ENCODE peak calls at places on chromosomes 1 and 21, in nine cellular contexts. S is MM.1S, E is lower lobe of right lung, P is lung, R is pancreas, A is endothelial cell of umbilical vein, W is HCT116, F is psoas muscle, J is kidney. V is an unnamed sample.

GRCh38 chr1:35029756-35030155 is 2.0 kb downstream of the ZMYM6 start:
- DNase-seq in S (no peak), E (no peak), P (no peak), R (no peak), A (no peak), W (no peak), F (no peak), J (no peak), V (no peak)

GRCh38 chr1:30409476-30410152 is 313.8 kb downstream of the MATN1 start:
- DNase-seq in S (no peak), E (no peak), P (peak), R (no peak), A (no peak), W (no peak), F (no peak), J (no peak), V (no peak)

GRCh38 chr1:203200059-203200553 is 13.6 kb upstream of the CHI3L1 start:
- DNase-seq in S (no peak), E (no peak), P (peak), R (no peak), A (no peak), W (no peak), F (peak), J (no peak), V (no peak)

GRCh38 chr21:26469789-26470188 is 103.3 kb downstream of the CYYR1 start:
- DNase-seq in S (no peak), E (no peak), P (peak), R (no peak), A (no peak), W (no peak), F (no peak), J (no peak), V (no peak)

GRCh38 chr1:47585141-47585902 is 147.5 kb downstream of the FOXD2 start:
- DNase-seq in S (no peak), E (no peak), P (no peak), R (no peak), A (no peak), W (no peak), F (no peak), J (no peak), V (no peak)

GRCh38 chr1:228837817-228838716 is 102.8 kb downstream of the RHOU start:
- DNase-seq in S (no peak), E (peak), P (peak), R (peak), A (peak), W (peak), F (peak), J (peak), V (no peak)

GRCh38 chr1:33255347-33256311 is 663 bp upstream of the ZNF362 start:
- DNase-seq in S (peak), E (peak), P (peak), R (peak), A (peak), W (peak), F (peak), J (peak), V (peak)

GRCh38 chr21:44869860-44870747 is 3.4 kb downstream of the PTTG1IP start:
- DNase-seq in S (no peak), E (no peak), P (peak), R (no peak), A (peak), W (peak), F (peak), J (peak), V (peak)

GRCh38 chr1:214537219-214537618 is 14.2 kb downstream of the PTPN14 start:
- DNase-seq in S (no peak), E (no peak), P (no peak), R (no peak), A (no peak), W (no peak), F (no peak), J (no peak), V (no peak)

GRCh38 chr1:87956766-87957165 is 628.1 kb downstream of the LMO4 start:
- DNase-seq in S (no peak), E (no peak), P (no peak), R (no peak), A (no peak), W (no peak), F (no peak), J (no peak), V (no peak)

GRCh38 chr1:108801101-108801500 is 54.6 kb downstream of the STXBP3 start:
- DNase-seq in S (no peak), E (no peak), P (no peak), R (no peak), A (peak), W (no peak), F (no peak), J (no peak), V (no peak)

GRCh38 chr1:44251989-44252625 is 38.8 kb downstream of the DMAP1 start:
- DNase-seq in S (no peak), E (no peak), P (no peak), R (no peak), A (no peak), W (no peak), F (no peak), J (no peak), V (no peak)

GRCh38 chr1:154749078-154749760 is 120.9 kb downstream of the KCNN3 start:
- DNase-seq in S (peak), E (no peak), P (no peak), R (no peak), A (peak), W (peak), F (no peak), J (no peak), V (no peak)

GRCh38 chr1:34977858-34978257 is 7.3 kb downstream of the TMEM35B start:
- DNase-seq in S (no peak), E (no peak), P (no peak), R (no peak), A (no peak), W (no peak), F (no peak), J (no peak), V (no peak)

GRCh38 chr1:41278076-41278475 is 36.0 kb upstream of the SCMH1 start:
- DNase-seq in S (no peak), E (no peak), P (no peak), R (no peak), A (no peak), W (no peak), F (no peak), J (no peak), V (no peak)

GRCh38 chr1:93317207-93317606 is 28.5 kb upstream of the DR1 start:
- DNase-seq in S (no peak), E (peak), P (no peak), R (no peak), A (no peak), W (no peak), F (peak), J (no peak), V (no peak)

GRCh38 chr1:155006601-155007101 is 4.0 kb downstream of the ZBTB7B start:
- DNase-seq in S (no peak), E (no peak), P (no peak), R (no peak), A (no peak), W (no peak), F (no peak), J (no peak), V (no peak)

GRCh38 chr1:94927405-94928175 is 680 bp upstream of the CNN3 start:
- DNase-seq in S (no peak), E (peak), P (peak), R (no peak), A (no peak), W (no peak), F (no peak), J (no peak), V (no peak)

GRCh38 chr21:20315044-20315443 is 683.2 kb upstream of the NCAM2 start:
- DNase-seq in S (no peak), E (no peak), P (no peak), R (no peak), A (no peak), W (no peak), F (no peak), J (no peak), V (no peak)

GRCh38 chr21:16420086-16420724 is 690.4 kb downstream of the USP25 start:
- DNase-seq in S (no peak), E (no peak), P (peak), R (no peak), A (peak), W (no peak), F (peak), J (no peak), V (no peak)

GRCh38 chr1:101003012-101003650 is 22.5 kb downstream of the DPH5 start:
- DNase-seq in S (no peak), E (no peak), P (no peak), R (no peak), A (peak), W (no peak), F (no peak), J (no peak), V (no peak)

GRCh38 chr1:46183119-46183842 is 7.0 kb upstream of the P3R3URF start:
- DNase-seq in S (no peak), E (peak), P (peak), R (peak), A (peak), W (peak), F (peak), J (peak), V (peak)

GRCh38 chr1:65421341-65422174 is 1.1 kb downstream of the LEPR start:
- DNase-seq in S (no peak), E (no peak), P (no peak), R (no peak), A (peak), W (no peak), F (no peak), J (no peak), V (no peak)

GRCh38 chr1:67570473-67571143 is 114.4 kb upstream of the GADD45A start:
- DNase-seq in S (no peak), E (no peak), P (no peak), R (no peak), A (peak), W (no peak), F (no peak), J (no peak), V (no peak)

GRCh38 chr1:204151562-204152309 is at the start of gene ETNK2:
- DNase-seq in S (peak), E (peak), P (peak), R (peak), A (peak), W (no peak), F (peak), J (peak), V (no peak)

GRCh38 chr1:6690186-6690585 is 11.4 kb downstream of the DNAJC11 start:
- DNase-seq in S (no peak), E (no peak), P (no peak), R (no peak), A (no peak), W (no peak), F (no peak), J (no peak), V (no peak)

GRCh38 chr1:224521904-224522734 is 87.5 kb upstream of the WDR26 start:
- DNase-seq in S (no peak), E (no peak), P (no peak), R (no peak), A (no peak), W (no peak), F (no peak), J (no peak), V (no peak)

GRCh38 chr21:34344058-34344425 is 19.8 kb upstream of the KCNE2 start:
- DNase-seq in S (no peak), E (no peak), P (no peak), R (no peak), A (no peak), W (no peak), F (no peak), J (no peak), V (no peak)

GRCh38 chr21:33670076-33670475 is 27.8 kb downstream of the ITSN1 start:
- DNase-seq in S (peak), E (no peak), P (no peak), R (no peak), A (no peak), W (no peak), F (no peak), J (no peak), V (no peak)

GRCh38 chr1:222373216-222373615 is 174.7 kb downstream of the HHIPL2 start:
- DNase-seq in S (no peak), E (no peak), P (no peak), R (no peak), A (no peak), W (no peak), F (no peak), J (no peak), V (no peak)

GRCh38 chr1:160993544-160993943 is 27.4 kb downstream of the F11R start:
- DNase-seq in S (peak), E (no peak), P (no peak), R (no peak), A (peak), W (no peak), F (no peak), J (no peak), V (no peak)

GRCh38 chr1:27103498-27103897 is 51.4 kb downstream of the SLC9A1 start:
- DNase-seq in S (no peak), E (no peak), P (no peak), R (no peak), A (no peak), W (no peak), F (no peak), J (no peak), V (no peak)
- H3K27ac ChIP-seq in S (no peak), E (no peak), P (no peak), R (no peak), A (no peak), W (no peak), F (no peak), J (no peak), V (no peak)

GRCh38 chr1:72007312-72007711 is 275.0 kb downstream of the NEGR1 start:
- DNase-seq in S (no peak), E (no peak), P (no peak), R (no peak), A (no peak), W (no peak), F (no peak), J (no peak), V (no peak)
- TF ChIP-seq CTCF in S (no peak), E (no peak), P (no peak), R (no peak), A (no peak), W (no peak), F (no peak), J (no peak), V (no peak)

GRCh38 chr1:77978293-77978968 is 441 bp downstream of the FUBP1 start:
- DNase-seq in S (peak), E (no peak), P (peak), R (no peak), A (peak), W (peak), F (no peak), J (peak), V (peak)
- H3K27ac ChIP-seq in S (peak), E (peak), P (peak), R (peak), A (peak), W (peak), F (peak), J (peak), V (peak)

DNA sequence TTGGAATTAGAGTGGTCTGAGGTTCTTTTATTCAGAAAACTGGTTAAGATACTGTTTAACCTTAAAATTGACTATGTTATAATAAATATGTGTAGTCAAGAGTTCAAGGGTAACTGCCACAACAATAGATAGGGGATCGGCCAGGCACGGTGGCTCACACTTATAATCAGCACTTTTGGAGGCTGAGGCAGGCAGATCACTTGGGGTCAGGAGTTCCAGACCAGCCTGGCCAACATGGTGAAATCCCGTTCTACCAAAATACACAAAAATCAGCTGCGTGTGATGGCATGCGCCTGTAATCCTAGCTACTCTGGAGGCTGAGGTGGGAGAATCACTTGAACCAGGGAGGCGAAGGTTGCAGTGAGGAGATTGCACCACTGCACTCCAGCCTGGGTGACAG is 39.5 kb downstream of the PDC start:
- DNase-seq in S (no peak), E (no peak), P (no peak), R (no peak), A (no peak), W (no peak), F (no peak), J (no peak), V (no peak)
- TF ChIP-seq CTCF in S (no peak), E (no peak), P (no peak), R (no peak), A (no peak), W (no peak), F (no peak), J (no peak), V (no peak)

GRCh38 chr1:91123773-91124172 is 101.9 kb upstream of the ZNF644 start:
- DNase-seq in S (no peak), E (no peak), P (no peak), R (no peak), A (no peak), W (no peak), F (no peak), J (no peak), V (no peak)
- H3K27ac ChIP-seq in S (no peak), E (no peak), P (no peak), R (no peak), A (no peak), W (no peak), F (no peak), J (no peak), V (no peak)

GRCh38 chr1:147723691-147724323 is 36.6 kb downstream of the GJA5 start:
- DNase-seq in S (peak), E (peak), P (peak), R (no peak), A (peak), W (peak), F (no peak), J (no peak), V (no peak)
- TF ChIP-seq CTCF in S (peak), E (peak), P (peak), R (no peak), A (peak), W (peak), F (peak), J (peak), V (peak)

GRCh38 chr1:18957532-18958295 is 1.2 kb upstream of the IFFO2 start:
- DNase-seq in S (no peak), E (no peak), P (no peak), R (no peak), A (no peak), W (no peak), F (no peak), J (peak), V (no peak)

GRCh38 chr1:18955442-18956188 is 861 bp downstream of the IFFO2 start:
- DNase-seq in S (peak), E (peak), P (no peak), R (peak), A (peak), W (no peak), F (peak), J (peak), V (no peak)

GRCh38 chr1:18956189-18957135 is at the start of gene IFFO2:
- DNase-seq in S (peak), E (peak), P (peak), R (peak), A (peak), W (peak), F (peak), J (peak), V (peak)

GRCh38 chr1:18955116-18955441 is 1.4 kb downstream of the IFFO2 start:
- DNase-seq in S (no peak), E (no peak), P (no peak), R (no peak), A (peak), W (no peak), F (no peak), J (no peak), V (no peak)

DNA sequence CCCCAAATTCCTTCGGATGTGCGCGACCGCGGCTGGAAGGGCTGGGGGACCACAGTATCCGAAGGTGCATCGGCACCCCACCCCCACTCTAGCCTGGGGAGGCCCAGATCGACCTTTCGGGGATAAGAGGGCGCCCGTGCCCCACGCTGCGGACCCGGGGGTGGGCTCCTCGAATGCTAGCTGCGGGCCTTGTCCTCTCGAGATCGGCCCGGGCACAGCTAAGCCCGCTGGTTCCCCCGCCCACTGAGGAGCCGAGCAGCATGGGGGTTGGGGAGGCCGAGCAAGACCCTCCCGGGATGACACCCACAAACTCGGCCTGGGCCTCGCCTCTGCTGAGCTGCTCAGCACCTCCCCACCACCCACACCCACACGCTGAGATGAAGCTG is 653 bp upstream of the IFFO2 start:
- DNase-seq in S (no peak), E (no peak), P (no peak), R (no peak), A (no peak), W (no peak), F (no peak), J (peak), V (no peak)
- H3K27ac ChIP-seq in S (no peak), E (no peak), P (peak), R (peak), A (peak), W (peak), F (peak), J (no peak), V (peak)

GRCh38 chr1:89633103-89633744 is at the start of gene LRRC8C:
- DNase-seq in S (peak), E (peak), P (peak), R (peak), A (no peak), W (peak), F (peak), J (peak), V (no peak)
- TF ChIP-seq CTCF in S (no peak), E (no peak), P (no peak), R (no peak), A (no peak), W (no peak), F (no peak), J (no peak), V (no peak)